ENCODE peak calls at places on chromosome 1, in ten cellular contexts. Z is testis, C is ovary, V is stomach, O is IMR-90, K is transverse colon, N is tibial nerve, I is HCT116, S is prostate gland, M is heart left ventricle. R is an unnamed sample.

GRCh38 chr1:94734963-94735899 is 84.9 kb upstream of the SLC44A3 start:
- DNase-seq in Z (peak), C (peak), V (peak), O (peak), K (peak), N (no peak), I (no peak), S (peak), M (no peak), R (no peak)

GRCh38 chr1:171868217-171868616 is 26.9 kb downstream of the DNM3 start:
- DNase-seq in Z (no peak), C (no peak), V (no peak), O (no peak), K (no peak), N (no peak), I (no peak), S (no peak), M (no peak), R (no peak)

GRCh38 chr1:57124768-57125446 is 159.1 kb upstream of the C8B start:
- DNase-seq in Z (no peak), C (no peak), V (no peak), O (peak), K (no peak), N (no peak), I (no peak), S (no peak), M (no peak), R (no peak)

GRCh38 chr1:248825909-248826760 is at the start of gene SH3BP5L:
- DNase-seq in Z (peak), C (peak), V (peak), O (peak), K (peak), N (peak), I (peak), S (peak), M (peak), R (peak)

GRCh38 chr1:152458384-152459185 is 44.5 kb upstream of the CRNN start:
- DNase-seq in Z (peak), C (peak), V (peak), O (peak), K (peak), N (peak), I (peak), S (peak), M (peak), R (peak)

GRCh38 chr1:84385347-84385746 is 12.9 kb upstream of the DNASE2B start:
- DNase-seq in Z (no peak), C (no peak), V (no peak), O (no peak), K (no peak), N (no peak), I (no peak), S (no peak), M (no peak), R (no peak)

GRCh38 chr1:36953061-36953460 is 81.3 kb downstream of the GRIK3 start:
- DNase-seq in Z (no peak), C (no peak), V (no peak), O (no peak), K (no peak), N (no peak), I (no peak), S (no peak), M (no peak), R (no peak)

GRCh38 chr1:204065174-204065985 is 7.5 kb upstream of the SOX13 start:
- DNase-seq in Z (no peak), C (peak), V (peak), O (peak), K (peak), N (peak), I (no peak), S (no peak), M (no peak), R (no peak)

GRCh38 chr1:23611601-23612327 is 52.5 kb upstream of the ID3 start:
- DNase-seq in Z (no peak), C (no peak), V (no peak), O (no peak), K (no peak), N (no peak), I (no peak), S (no peak), M (no peak), R (no peak)

GRCh38 chr1:109765896-109766615 is 2.3 kb upstream of the EPS8L3 start:
- DNase-seq in Z (peak), C (peak), V (peak), O (no peak), K (peak), N (no peak), I (no peak), S (no peak), M (no peak), R (no peak)

GRCh38 chr1:109762821-109763645 is 690 bp downstream of the EPS8L3 start:
- DNase-seq in Z (peak), C (peak), V (peak), O (peak), K (peak), N (no peak), I (no peak), S (no peak), M (no peak), R (no peak)

GRCh38 chr1:109765483-109765815 is 1.7 kb upstream of the EPS8L3 start:
- DNase-seq in Z (peak), C (peak), V (peak), O (no peak), K (no peak), N (no peak), I (no peak), S (no peak), M (no peak), R (no peak)

GRCh38 chr1:109763646-109764415 is at the start of gene EPS8L3:
- DNase-seq in Z (peak), C (peak), V (peak), O (no peak), K (peak), N (no peak), I (no peak), S (no peak), M (peak), R (peak)

GRCh38 chr1:109764561-109765482 is 1.1 kb upstream of the EPS8L3 start:
- DNase-seq in Z (peak), C (peak), V (peak), O (no peak), K (peak), N (no peak), I (no peak), S (no peak), M (no peak), R (no peak)
- H3K4me3 ChIP-seq in Z (no peak), C (no peak), V (no peak), O (no peak), K (no peak), N (no peak), I (no peak), S (no peak), M (no peak), R (no peak)

DNA sequence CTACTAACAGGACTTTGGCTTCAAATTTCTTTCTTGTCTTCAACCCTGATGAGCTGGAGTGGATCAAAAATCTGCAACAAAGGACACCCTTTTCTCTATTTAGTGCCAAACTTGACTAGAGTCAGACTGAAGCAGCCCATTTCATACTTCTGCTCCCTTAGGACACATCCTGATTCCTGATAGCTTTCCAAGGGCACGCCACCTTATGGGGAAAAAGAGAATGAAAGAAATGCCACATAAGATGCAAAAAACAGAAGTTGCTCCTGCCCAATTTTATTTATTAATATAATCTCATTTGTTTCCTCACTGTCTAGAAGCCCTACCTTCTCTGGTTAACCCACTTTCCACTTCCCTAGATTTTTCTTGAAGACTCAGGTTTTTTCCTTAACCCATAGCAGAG is 72.7 kb upstream of the NBPF4 start:
- DNase-seq in Z (no peak), C (no peak), V (no peak), O (peak), K (no peak), N (no peak), I (peak), S (no peak), M (no peak), R (no peak)
- TF ChIP-seq POLR2A in Z (no peak), C (no peak), V (no peak), O (no peak), K (no peak), N (no peak), I (no peak), S (no peak), M (no peak), R (no peak)

GRCh38 chr1:169461390-169462001 is 24.2 kb downstream of the SLC19A2 start:
- DNase-seq in Z (no peak), C (no peak), V (no peak), O (no peak), K (no peak), N (no peak), I (no peak), S (no peak), M (no peak), R (no peak)

GRCh38 chr1:169452921-169453320 is 25.6 kb upstream of the CCDC181 start:
- DNase-seq in Z (no peak), C (no peak), V (no peak), O (no peak), K (no peak), N (no peak), I (no peak), S (no peak), M (no peak), R (no peak)

GRCh38 chr1:169456029-169456428 is 28.8 kb upstream of the CCDC181 start:
- DNase-seq in Z (no peak), C (no peak), V (no peak), O (no peak), K (no peak), N (no peak), I (no peak), S (no peak), M (no peak), R (no peak)

GRCh38 chr1:169460193-169460833 is 25.4 kb downstream of the SLC19A2 start:
- DNase-seq in Z (peak), C (no peak), V (peak), O (peak), K (no peak), N (no peak), I (no peak), S (no peak), M (peak), R (no peak)

DNA sequence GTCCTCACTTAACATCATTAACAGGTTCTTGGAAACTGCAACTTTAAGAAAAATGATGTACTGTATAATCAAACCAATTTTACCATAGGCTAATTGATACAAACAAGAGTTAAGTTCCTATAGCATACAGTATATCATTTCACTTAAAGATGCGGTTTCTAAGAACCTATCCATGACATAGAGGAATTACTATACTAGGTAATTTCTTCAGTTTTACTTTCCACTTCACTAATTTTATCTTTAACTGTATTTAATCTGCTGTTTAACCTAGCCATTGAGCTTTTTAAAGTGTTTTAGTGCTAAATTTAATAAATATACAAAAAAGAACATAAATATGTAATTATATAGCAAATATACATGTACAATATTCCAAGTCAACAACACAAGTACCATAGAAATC is 28.3 kb downstream of the SLC19A2 start:
- DNase-seq in Z (no peak), C (no peak), V (no peak), O (no peak), K (no peak), N (no peak), I (no peak), S (no peak), M (no peak), R (no peak)
- H3K4me3 ChIP-seq in Z (no peak), C (no peak), V (no peak), O (no peak), K (no peak), N (no peak), I (no peak), S (no peak), M (no peak), R (no peak)

DNA sequence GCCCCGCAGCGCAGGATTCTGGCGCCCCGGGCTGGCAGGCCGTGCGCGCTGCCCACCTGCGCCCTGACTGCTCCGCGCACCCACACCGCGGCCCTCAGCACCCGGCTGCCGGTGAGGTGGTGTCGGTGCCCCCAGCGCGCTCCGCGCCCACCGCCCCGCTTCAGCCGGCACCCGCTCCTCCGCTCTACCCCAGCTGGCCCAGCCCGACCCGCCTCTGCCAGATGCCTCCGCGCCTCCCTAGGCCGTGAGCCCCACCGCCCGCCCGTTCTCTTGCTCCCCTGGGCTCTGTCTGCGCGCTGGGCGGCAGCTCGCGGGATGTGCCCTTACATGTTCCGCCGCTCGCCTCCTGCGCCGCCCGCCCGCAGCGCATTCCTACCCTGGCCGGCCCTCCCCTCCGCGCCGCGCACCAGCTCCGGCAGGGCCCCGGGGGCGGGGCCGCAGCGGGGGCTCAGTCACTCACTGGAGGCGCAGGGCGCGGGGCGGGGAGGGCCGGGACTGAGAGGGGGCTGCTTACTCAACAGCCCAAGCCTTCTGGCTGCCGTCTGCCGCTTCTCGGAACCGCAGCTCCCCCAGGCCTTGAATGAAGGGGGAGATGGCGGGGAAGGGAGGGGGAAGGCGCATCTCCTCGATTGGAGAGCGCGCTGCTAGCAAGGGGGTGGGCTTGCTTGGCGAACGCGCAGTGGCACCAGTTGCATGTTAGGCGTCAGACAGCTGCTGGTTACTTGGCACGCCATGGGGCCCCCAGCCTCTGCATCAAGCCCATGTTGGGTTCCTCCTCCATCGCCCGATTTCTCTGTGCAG is at the start of gene PHLDA3:
- DNase-seq in Z (peak), C (peak), V (peak), O (peak), K (peak), N (peak), I (no peak), S (peak), M (peak), R (peak)
- TF ChIP-seq POLR2A in Z (no peak), C (peak), V (no peak), O (peak), K (peak), N (peak), I (no peak), S (peak), M (no peak), R (peak)

GRCh38 chr1:71857862-71858261 is 424.5 kb downstream of the NEGR1 start:
- DNase-seq in Z (no peak), C (no peak), V (no peak), O (no peak), K (no peak), N (peak), I (no peak), S (no peak), M (no peak), R (no peak)

GRCh38 chr1:71862756-71863155 is 419.6 kb downstream of the NEGR1 start:
- DNase-seq in Z (no peak), C (no peak), V (no peak), O (no peak), K (no peak), N (no peak), I (no peak), S (no peak), M (no peak), R (no peak)

GRCh38 chr1:71859806-71860205 is 422.5 kb downstream of the NEGR1 start:
- DNase-seq in Z (no peak), C (no peak), V (no peak), O (no peak), K (no peak), N (no peak), I (no peak), S (no peak), M (no peak), R (no peak)

GRCh38 chr1:71861022-71861421 is 421.3 kb downstream of the NEGR1 start:
- DNase-seq in Z (no peak), C (no peak), V (no peak), O (peak), K (no peak), N (no peak), I (no peak), S (no peak), M (no peak), R (no peak)
- H3K4me3 ChIP-seq in Z (no peak), C (no peak), V (no peak), O (no peak), K (no peak), N (no peak), I (no peak), S (no peak), M (no peak), R (no peak)

DNA sequence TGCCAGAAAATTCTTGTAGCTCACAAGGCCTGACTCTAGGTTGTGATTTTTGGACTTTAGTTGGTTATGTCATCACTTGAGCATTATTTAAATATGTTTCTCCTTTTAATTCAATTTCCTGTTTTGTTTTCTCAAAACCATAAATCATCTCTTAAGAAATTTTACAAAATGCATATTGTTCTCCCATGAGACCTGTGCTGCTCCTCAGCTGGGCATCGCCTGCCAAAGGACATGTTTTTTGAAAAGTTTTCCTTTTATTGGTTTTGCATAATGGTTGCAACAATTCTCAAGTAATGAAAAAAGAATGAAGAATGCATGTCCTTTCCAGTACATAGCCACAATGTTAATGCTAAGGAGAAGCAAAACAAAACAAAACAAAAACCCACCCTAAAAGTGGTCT is 204.7 kb upstream of the LYPLAL1 start:
- DNase-seq in Z (no peak), C (no peak), V (no peak), O (no peak), K (no peak), N (no peak), I (no peak), S (no peak), M (no peak), R (no peak)
- TF ChIP-seq POLR2A in Z (no peak), C (no peak), V (no peak), O (no peak), K (no peak), N (no peak), I (no peak), S (no peak), M (no peak), R (no peak)

GRCh38 chr1:109912214-109912861 is 1.7 kb downstream of the CSF1 start:
- DNase-seq in Z (no peak), C (no peak), V (no peak), O (no peak), K (no peak), N (no peak), I (no peak), S (no peak), M (no peak), R (no peak)
- H3K4me3 ChIP-seq in Z (peak), C (peak), V (peak), O (peak), K (no peak), N (peak), I (no peak), S (peak), M (peak), R (peak)

GRCh38 chr1:150056407-150056806 is 11.2 kb upstream of the VPS45 start:
- DNase-seq in Z (no peak), C (no peak), V (no peak), O (no peak), K (no peak), N (no peak), I (no peak), S (no peak), M (no peak), R (no peak)
- TF ChIP-seq POLR2A in Z (no peak), C (no peak), V (no peak), O (no peak), K (no peak), N (no peak), I (no peak), S (no peak), M (no peak), R (no peak)

DNA sequence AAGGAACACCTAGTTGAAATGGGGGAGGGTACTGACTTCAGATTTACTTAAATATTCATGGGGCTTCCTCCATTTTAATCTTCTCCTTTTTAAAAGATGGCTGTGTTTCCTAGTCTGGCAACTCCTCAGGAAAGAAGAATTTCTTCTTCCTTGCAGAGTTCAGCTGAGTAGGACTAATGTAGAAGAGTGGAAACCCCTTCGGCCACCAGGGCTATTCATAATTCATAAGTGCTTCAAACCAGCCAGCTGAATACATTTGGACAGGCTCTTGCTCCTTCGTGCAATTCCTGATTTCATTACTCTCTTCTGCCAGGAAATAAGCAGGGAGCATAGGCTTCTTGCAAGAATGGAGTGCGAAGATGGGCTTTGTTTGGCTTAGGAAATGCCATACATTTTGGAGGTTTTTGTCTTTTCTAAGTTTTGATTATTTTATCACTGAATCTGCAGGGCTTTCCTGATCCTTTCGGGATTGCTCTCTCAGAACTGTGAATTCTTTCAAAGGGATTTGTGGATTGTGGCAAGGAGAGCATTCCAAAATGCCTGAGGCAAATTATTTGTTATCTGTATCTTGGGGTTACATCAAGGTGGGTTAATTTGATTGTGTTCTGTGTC is 179.5 kb upstream of the SGIP1 start:
- DNase-seq in Z (no peak), C (no peak), V (no peak), O (peak), K (no peak), N (no peak), I (no peak), S (no peak), M (no peak), R (no peak)
- H3K4me3 ChIP-seq in Z (no peak), C (no peak), V (no peak), O (peak), K (no peak), N (no peak), I (peak), S (no peak), M (no peak), R (peak)